ENCODE peak calls at places on chromosomes 16 and 17, in ten cellular contexts. G is NCI-H774; Q is testis; M is BJ; A is EL; Y is germinal center; W is fibroblast of pulmonary artery; V is stimulated activated CD4-positive, alpha-beta T cell treated with anti-CD3 and anti-CD28 coated beads, TNF-alpha, amount 100 ng/mL, for 24 hours; P is skeletal muscle cell; C is NCI-H1105 treated with DMSO at 0.1 percent for 48 hours. I is an unnamed sample.

GRCh38 chr16:70750893-70751467 is 50.0 kb downstream of the VAC14 start:
- DNase-seq in M (no peak), P (peak), V (no peak), C (no peak), G (no peak), A (peak), Y (no peak), Q (peak), W (peak), I (no peak)

GRCh38 chr16:65672960-65673359 is 551.1 kb upstream of the CDH11 start:
- DNase-seq in G (no peak), M (no peak), P (no peak), Q (no peak), Y (no peak), W (peak), A (peak), V (no peak), C (no peak), I (no peak)

GRCh38 chr16:48113471-48113870 is 42.3 kb downstream of the ABCC12 start:
- DNase-seq in Y (no peak), C (no peak), Q (peak), A (no peak), M (no peak), P (no peak), W (no peak), V (no peak), G (no peak), I (no peak)

GRCh38 chr17:68035131-68035522 is 408 bp upstream of the KPNA2 start:
- DNase-seq in Y (no peak), M (no peak), W (no peak), V (peak), G (peak), Q (peak), A (no peak), C (peak), P (no peak), I (peak)

GRCh38 chr17:82389379-82389778 is 17.8 kb downstream of the UTS2R start:
- DNase-seq in M (no peak), W (no peak), G (no peak), Y (no peak), Q (no peak), C (no peak), A (no peak), V (no peak), P (no peak), I (no peak)

GRCh38 chr17:61440697-61441096 is 11.5 kb upstream of the TBX4 start:
- DNase-seq in P (no peak), Q (no peak), Y (no peak), G (no peak), M (no peak), A (no peak), V (no peak), W (no peak), C (no peak), I (no peak)

GRCh38 chr17:67557921-67558320 is 159.8 kb upstream of the NOL11 start:
- DNase-seq in W (peak), P (no peak), C (no peak), Y (no peak), Q (no peak), M (no peak), G (no peak), A (no peak), V (no peak), I (no peak)

GRCh38 chr17:56604691-56605090 is 11.2 kb downstream of the NOG start:
- DNase-seq in V (no peak), G (no peak), P (no peak), Y (no peak), Q (no peak), A (peak), M (no peak), W (no peak), C (no peak), I (no peak)

GRCh38 chr17:40484285-40484972 is 17.0 kb downstream of the TNS4 start:
- DNase-seq in V (no peak), G (no peak), M (no peak), Y (no peak), C (no peak), A (no peak), W (no peak), P (no peak), Q (no peak), I (no peak)

GRCh38 chr17:54968954-54969400 is 412 bp downstream of the STXBP4 start:
- DNase-seq in V (no peak), Y (peak), C (no peak), G (no peak), Q (no peak), A (peak), P (no peak), M (no peak), W (peak), I (no peak)

GRCh38 chr16:35425270-35425669 is 1965.9 kb downstream of the TP53TG3F start:
- DNase-seq in C (no peak), Y (no peak), A (no peak), G (no peak), W (no peak), V (no peak), Q (no peak), M (no peak), P (no peak), I (no peak)

GRCh38 chr17:74394275-74394950 is 27.1 kb downstream of the GPR142 start:
- DNase-seq in C (no peak), Y (no peak), Q (no peak), P (no peak), M (no peak), W (no peak), A (no peak), V (no peak), G (no peak), I (no peak)

GRCh38 chr16:83967838-83968482 is at the start of gene NECAB2:
- DNase-seq in A (peak), M (no peak), G (peak), V (no peak), Q (peak), W (peak), C (peak), Y (peak), P (no peak), I (no peak)

GRCh38 chr16:49755291-49755611 is 100.7 kb downstream of the ZNF423 start:
- DNase-seq in M (no peak), P (no peak), W (peak), Q (peak), Y (no peak), V (no peak), G (no peak), A (peak), C (no peak), I (no peak)

GRCh38 chr16:1335996-1336395 is 2.6 kb downstream of the BAIAP3 start:
- DNase-seq in M (no peak), V (no peak), C (peak), A (no peak), W (no peak), Q (no peak), G (no peak), Y (no peak), P (no peak), I (no peak)

GRCh38 chr16:12089492-12090161 is 113.1 kb downstream of the SNX29 start:
- DNase-seq in M (no peak), A (peak), W (peak), G (no peak), P (peak), V (no peak), Y (peak), Q (peak), C (no peak), I (peak)

GRCh38 chr16:82074019-82074558 is 39.0 kb downstream of the HSD17B2 start:
- DNase-seq in A (no peak), C (no peak), M (no peak), W (no peak), Y (no peak), V (no peak), G (no peak), P (no peak), Q (no peak), I (no peak)

GRCh38 chr17:79645777-79646088 is 34.9 kb upstream of the RBFOX3 start:
- DNase-seq in W (no peak), A (no peak), P (no peak), C (no peak), Y (no peak), G (no peak), M (no peak), V (no peak), Q (no peak), I (no peak)

GRCh38 chr16:47599512-47599911 is 138.4 kb downstream of the PHKB start:
- DNase-seq in C (no peak), P (no peak), Q (no peak), W (no peak), A (no peak), G (no peak), Y (peak), M (no peak), V (no peak), I (no peak)

GRCh38 chr16:31134625-31135534 is 647 bp downstream of the PRSS8 start:
- DNase-seq in V (no peak), Y (no peak), C (peak), G (no peak), M (no peak), A (no peak), W (no peak), Q (no peak), P (no peak), I (no peak)

GRCh38 chr17:68539536-68540469 is 27.6 kb downstream of the PRKAR1A start:
- DNase-seq in G (no peak), V (no peak), W (peak), Q (peak), M (no peak), Y (no peak), P (peak), C (no peak), A (peak), I (no peak)

GRCh38 chr17:19800571-19800970 is 52.5 kb upstream of the ALDH3A1 start:
- DNase-seq in G (no peak), V (no peak), P (no peak), Q (no peak), A (no peak), M (no peak), Y (no peak), C (no peak), W (no peak), I (no peak)

GRCh38 chr17:3528604-3529511 is 28.8 kb downstream of the TRPV3 start:
- DNase-seq in C (no peak), Q (peak), V (no peak), M (no peak), W (peak), A (no peak), G (no peak), P (no peak), Y (no peak), I (no peak)

I was measured in stimulated activated naive B cell treated with anti-CD40 and anti-IgM and Interleukin-4, amounts not matched to agents 10 μg/mL and 1 μg/mL and 100 μg/mL, for 72 hours.